ENCODE peak calls at places on chromosomes 1 and 21, in four cellular contexts. C is lower lobe of right lung, H is RWPE1, F is fibroblast of the aortic adventitia. E is an unnamed sample.

GRCh38 chr1:204341380-204341779 is 18.3 kb downstream of the PLEKHA6 start:
- DNase-seq in C (no peak), F (peak), H (no peak), E (no peak)

GRCh38 chr1:40980453-40981121 is 1.1 kb downstream of the CTPS1 start:
- DNase-seq in F (peak), H (peak), C (no peak), E (no peak)

GRCh38 chr1:150876111-150876434 is 326 bp downstream of the ARNT start:
- DNase-seq in H (peak), F (peak), C (no peak), E (no peak)

GRCh38 chr1:107593436-107594209 is 371.4 kb downstream of the VAV3 start:
- DNase-seq in C (no peak), H (peak), F (no peak), E (no peak)

GRCh38 chr1:182119631-182120030 is 58.1 kb upstream of the ZNF648 start:
- DNase-seq in H (no peak), F (no peak), C (no peak), E (no peak)

GRCh38 chr1:179706339-179706941 is 36.7 kb upstream of the FAM163A start:
- DNase-seq in H (peak), C (no peak), F (peak), E (no peak)

GRCh38 chr1:119375366-119375765 is 6.8 kb downstream of the HAO2 start:
- DNase-seq in H (no peak), F (no peak), C (no peak), E (no peak)

GRCh38 chr21:36532769-36533467 is 53.0 kb upstream of the CLDN14 start:
- DNase-seq in H (no peak), C (no peak), F (no peak), E (no peak)

GRCh38 chr1:43549921-43550597 is 19.4 kb downstream of the PTPRF start:
- DNase-seq in C (peak), H (peak), F (no peak), E (no peak)

GRCh38 chr1:119549719-119550141 is 42.7 kb downstream of the HSD3B1 start:
- DNase-seq in F (peak), C (peak), H (peak), E (peak)

GRCh38 chr1:119771016-119771415 is 2.3 kb upstream of the HMGCS2 start:
- DNase-seq in C (no peak), F (no peak), H (no peak), E (no peak)

GRCh38 chr1:228407118-228408040 is 744 bp upstream of the TRIM11 start:
- DNase-seq in C (no peak), H (no peak), F (no peak), E (no peak)

GRCh38 chr21:41642399-41642798 is 124.5 kb downstream of the RIPK4 start:
- DNase-seq in F (peak), C (no peak), H (no peak), E (no peak)

GRCh38 chr1:31524196-31524967 is 51.9 kb upstream of the TINAGL1 start:
- DNase-seq in H (no peak), F (no peak), C (peak), E (peak)

GRCh38 chr1:199174336-199174735 is 535.5 kb downstream of the PTPRC start:
- DNase-seq in F (peak), C (no peak), H (no peak), E (no peak)

GRCh38 chr1:68384872-68385390 is 64.8 kb downstream of the RPE65 start:
- DNase-seq in F (peak), H (peak), C (no peak), E (no peak)

GRCh38 chr21:38171723-38172344 is 85.0 kb upstream of the KCNJ15 start:
- DNase-seq in F (peak), C (no peak), H (peak), E (no peak)

GRCh38 chr1:163213626-163214025 is 10.9 kb upstream of the RGS5 start:
- DNase-seq in H (no peak), C (no peak), F (no peak), E (no peak)

GRCh38 chr1:175919001-175919400 is 175.6 kb upstream of the TNR start:
- DNase-seq in C (no peak), H (no peak), F (no peak), E (no peak)

GRCh38 chr1:37808369-37809319 is 636 bp upstream of the YRDC start:
- DNase-seq in C (peak), F (peak), H (peak), E (peak)
- TF ChIP-seq CTCF in C (no peak), F (no peak), H (no peak), E (no peak)

GRCh38 chr1:76901158-76901767 is 34.0 kb downstream of the ST6GALNAC5 start:
- DNase-seq in H (peak), C (no peak), F (peak), E (no peak)
- TF ChIP-seq CTCF in H (peak), C (peak), F (peak), E (peak)

DNA sequence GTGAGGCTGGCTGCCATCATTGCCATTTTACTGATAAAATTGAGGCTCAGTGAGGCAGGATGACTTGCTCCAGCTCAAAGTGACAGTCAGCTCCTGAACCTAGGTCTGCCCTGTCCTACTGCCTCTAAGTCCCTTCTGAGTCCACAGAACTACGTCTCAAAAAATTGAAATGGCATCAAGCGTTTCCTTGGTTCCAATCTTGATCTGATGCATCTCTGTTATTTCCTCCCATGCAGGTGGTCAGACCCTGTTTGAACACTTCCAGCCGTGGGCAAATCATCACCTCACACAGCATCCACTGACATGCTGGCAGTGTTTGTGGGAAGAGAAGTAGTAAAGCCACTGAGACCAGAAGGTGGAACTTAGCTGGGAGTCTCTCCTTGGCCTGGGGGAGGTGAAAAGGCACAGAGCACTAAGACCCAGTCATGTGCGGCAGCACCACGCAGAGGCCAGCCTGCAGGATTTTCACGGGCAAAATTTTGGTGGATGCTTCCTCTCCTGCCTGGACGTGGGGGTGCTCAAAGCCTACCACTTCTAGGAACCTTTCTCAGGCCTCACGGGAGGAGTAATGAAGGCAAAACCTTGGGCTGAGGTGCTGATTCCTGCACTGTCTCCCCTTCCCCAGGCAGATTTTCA is 7.8 kb upstream of the CPLANE2 start:
- DNase-seq in C (no peak), H (no peak), F (no peak), E (no peak)
- TF ChIP-seq CTCF in C (no peak), H (peak), F (no peak), E (peak)

GRCh38 chr1:231315887-231316286 is 21.8 kb downstream of the EXOC8 start:
- DNase-seq in C (peak), H (no peak), F (peak), E (no peak)
- TF ChIP-seq CTCF in C (peak), H (peak), F (peak), E (peak)

DNA sequence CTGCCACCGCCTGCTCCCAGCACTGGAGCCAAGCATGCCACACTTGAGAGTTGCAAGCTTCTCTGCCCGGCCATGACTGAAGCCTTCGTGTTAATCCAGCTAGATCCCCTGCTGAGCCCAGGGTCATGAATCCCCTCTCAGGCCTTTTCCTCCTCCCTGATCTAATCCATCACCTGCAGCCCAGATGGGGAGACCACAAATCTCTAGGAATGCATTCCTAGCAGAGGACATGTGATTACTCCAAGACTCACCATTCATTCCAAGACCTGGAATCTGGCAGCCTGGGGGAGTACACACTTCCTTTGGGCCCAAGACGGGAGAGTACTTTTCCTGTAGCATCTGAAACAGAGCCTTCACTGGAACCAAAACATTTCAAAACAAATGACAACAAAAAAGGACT is 269.3 kb upstream of the NFIA start:
- DNase-seq in C (no peak), H (no peak), F (no peak), E (no peak)
- TF ChIP-seq CTCF in C (no peak), H (no peak), F (no peak), E (no peak)